ENCODE peak calls at places on chromosomes 5 and 9, in six cellular contexts. W is tibial nerve, L is mucosa of descending colon, O is adrenal gland, M is colonic mucosa, D is heart left ventricle. V is an unnamed sample.

GRCh38 chr9:110088099-110088498 is 119.9 kb downstream of the C9orf152 start:
- DNase-seq in W (no peak), L (no peak), O (no peak), M (no peak), D (no peak), V (no peak)

GRCh38 chr9:129064499-129064908 is 16.4 kb upstream of the DOLPP1 start:
- DNase-seq in W (no peak), L (no peak), O (no peak), M (no peak), D (no peak), V (no peak)

GRCh38 chr9:137631608-137632431 is 13.0 kb downstream of the EHMT1 start:
- DNase-seq in W (no peak), L (no peak), O (no peak), M (no peak), D (no peak), V (peak; percentile 18)

GRCh38 chr9:107648153-107648716 is 158.7 kb upstream of the KLF4 start:
- DNase-seq in W (no peak), L (no peak), O (no peak), M (no peak), D (no peak), V (no peak)

GRCh38 chr5:163347671-163348070 is 89.7 kb upstream of the CCNG1 start:
- DNase-seq in W (peak; percentile 52), L (no peak), O (peak; percentile 50), M (peak; percentile 72), D (peak; percentile 29), V (peak; percentile 30)

GRCh38 chr9:124133752-124134151 is 122.2 kb downstream of the LHX2 start:
- DNase-seq in W (peak; percentile 26), L (peak; percentile 63), O (peak; percentile 23), M (peak; percentile 64), D (peak; percentile 50), V (peak; percentile 12)

GRCh38 chr5:59134770-59135169 is 551.9 kb downstream of the RAB3C start:
- DNase-seq in W (no peak), L (no peak), O (no peak), M (no peak), D (no peak), V (no peak)

GRCh38 chr9:130110166-130110565 is 56.5 kb downstream of the GPR107 start:
- DNase-seq in W (no peak), L (no peak), O (no peak), M (no peak), D (no peak), V (no peak)

GRCh38 chr9:132562313-132562588 is 20.2 kb upstream of the BARHL1 start:
- DNase-seq in W (no peak), L (no peak), O (no peak), M (no peak), D (no peak), V (no peak)

GRCh38 chr9:78115073-78115472 is 83.5 kb upstream of the GNAQ start:
- DNase-seq in W (no peak), L (no peak), O (no peak), M (no peak), D (no peak), V (no peak)
- TF ChIP-seq CTCF in W (peak; percentile 4), L (no peak), O (no peak), M (no peak), D (peak; percentile 38), V (no peak)

DNA sequence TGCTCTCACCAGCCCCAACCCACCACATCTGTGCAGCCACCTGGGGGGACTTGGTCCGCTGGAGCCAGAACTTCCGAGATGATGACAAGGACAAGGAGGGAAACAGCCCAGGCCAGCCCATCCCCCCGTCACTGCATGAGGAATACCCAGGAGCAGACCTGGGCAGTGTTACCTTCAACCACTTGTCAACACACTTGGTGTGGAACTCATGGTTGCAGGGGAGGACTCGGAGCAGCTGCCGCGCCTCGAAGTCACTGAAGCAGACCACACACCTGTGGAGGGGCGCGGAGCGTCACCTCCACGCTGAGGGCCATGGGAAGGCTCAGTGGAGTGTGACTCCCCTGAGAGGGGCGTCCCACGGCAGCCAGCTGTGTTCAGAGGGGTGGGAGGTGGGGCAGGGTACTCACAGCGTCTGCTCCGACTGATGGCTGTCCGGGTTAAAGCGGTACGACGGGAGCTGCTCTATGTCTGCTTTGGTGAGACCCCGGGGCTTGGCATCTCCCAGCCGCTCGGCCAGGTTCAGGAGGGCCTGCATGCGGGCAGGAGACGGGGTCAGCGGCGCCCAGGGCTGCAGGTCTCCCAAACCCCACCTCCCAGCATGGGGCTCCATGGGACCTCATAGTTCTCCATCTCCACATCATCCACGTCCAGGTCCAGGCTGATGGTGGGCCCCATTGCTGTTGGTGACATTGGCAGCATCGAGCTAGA is 7.9 kb downstream of the RNF44 start:
- DNase-seq in W (no peak), L (no peak), O (no peak), M (no peak), D (peak; percentile 33), V (no peak)
- H3K4me3 ChIP-seq in W (no peak overlapping the region), L (no peak overlapping the region), O (no peak overlapping the region), M (no peak overlapping the region), D (no peak overlapping the region), V (no peak overlapping the region)

DNA sequence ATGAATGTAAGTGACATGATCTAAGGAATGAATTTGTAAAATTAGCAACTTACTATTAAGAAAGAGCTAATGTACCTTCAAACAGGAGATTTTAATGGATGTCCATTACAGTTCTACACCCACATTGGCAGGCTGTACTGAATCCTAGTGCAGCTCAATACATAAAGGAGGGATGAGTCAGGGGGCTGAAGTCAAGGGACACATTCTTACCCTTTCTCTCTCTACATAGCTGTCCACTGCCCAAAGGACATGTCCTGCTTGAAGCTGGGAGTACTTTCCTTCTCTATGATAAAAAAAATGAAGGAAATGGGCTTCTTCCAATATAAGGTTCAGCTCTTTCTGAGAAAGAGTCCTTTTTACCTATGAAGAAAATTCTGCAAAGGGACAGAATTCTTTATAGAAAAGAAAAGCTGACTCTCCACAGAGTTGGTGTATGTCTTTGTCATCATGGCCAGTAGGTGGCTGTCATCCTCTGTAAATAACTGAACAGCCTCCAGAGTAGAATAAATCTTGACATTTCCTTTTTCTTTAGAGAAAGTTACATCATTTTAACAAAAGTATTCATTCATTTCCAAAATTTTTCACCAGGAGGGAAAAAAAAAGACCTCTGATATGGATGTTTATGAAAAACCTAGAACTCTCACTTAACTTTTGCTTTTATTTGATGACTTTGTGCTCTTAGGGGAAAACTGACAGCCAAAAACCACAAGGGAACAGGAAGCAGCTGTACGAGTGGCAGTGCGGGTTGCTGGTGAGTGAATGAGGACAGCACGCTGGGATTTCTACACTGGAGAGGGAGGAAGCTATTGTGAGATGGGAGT is 13.1 kb upstream of the IFNA14 start:
- DNase-seq in W (peak; percentile 41), L (no peak), O (no peak), M (no peak), D (peak; percentile 39), V (peak; percentile 27)
- TF ChIP-seq CTCF in W (peak; percentile 18), L (no peak), O (peak; percentile 42), M (no peak), D (peak; percentile 40), V (peak; percentile 62)

GRCh38 chr9:113896713-113897112 is 20.6 kb downstream of the ZNF618 start:
- DNase-seq in W (no peak), L (no peak), O (no peak), M (no peak), D (no peak), V (no peak)
- H3K4me3 ChIP-seq in W (no peak overlapping the region), L (no peak overlapping the region), O (no peak overlapping the region), M (no peak overlapping the region), D (no peak overlapping the region), V (no peak overlapping the region)

GRCh38 chr5:143019157-143019556 is 249.0 kb downstream of the ARHGAP26 start:
- DNase-seq in W (no peak), L (no peak), O (no peak), M (no peak), D (no peak), V (no peak)

GRCh38 chr5:143017992-143018391 is 247.8 kb downstream of the ARHGAP26 start:
- DNase-seq in W (no peak), L (no peak), O (no peak), M (no peak), D (no peak), V (no peak)

GRCh38 chr5:143014017-143014651 is 244.0 kb downstream of the ARHGAP26 start:
- DNase-seq in W (no peak), L (peak; percentile 39), O (no peak), M (no peak), D (peak; percentile 44), V (peak; percentile 78)

GRCh38 chr5:143019614-143020515 is 249.7 kb downstream of the ARHGAP26 start:
- DNase-seq in W (no peak), L (no peak), O (no peak), M (no peak), D (no peak), V (no peak)

GRCh38 chr5:143016777-143017374 is 246.7 kb downstream of the ARHGAP26 start:
- DNase-seq in W (no peak), L (no peak), O (peak; percentile 51), M (peak; percentile 63), D (no peak), V (no peak)
- TF ChIP-seq CTCF in W (no peak), L (peak; percentile 30), O (peak; percentile 36), M (peak; percentile 38), D (peak; percentile 25), V (peak; percentile 25)

V was measured in thyroid gland.